ENCODE peak calls at places on chromosomes 2 and 18, in eight cellular contexts. G, M, S, W, I, D, H and E are unnamed samples.

GRCh38 chr2:239825705-239825979 is 199.5 kb downstream of the NDUFA10 start:
- DNase-seq in M (no peak), W (no peak), S (no peak), H (no peak), D (no peak), G (no peak), I (no peak), E (no peak)

GRCh38 chr2:160407393-160408204 is 86.0 kb downstream of the RBMS1 start:
- DNase-seq in S (no peak), M (peak; percentile 36), G (peak; percentile 58), W (no peak), I (peak; percentile 80), D (peak; percentile 79), H (peak; percentile 28), E (peak; percentile 59)

GRCh38 chr2:25497229-25497861 is 155.6 kb upstream of the DNMT3A start:
- DNase-seq in G (no peak), I (no peak), D (no peak), S (no peak), M (no peak), H (no peak), W (no peak), E (no peak)

GRCh38 chr2:135657806-135658582 is 83.7 kb upstream of the UBXN4 start:
- DNase-seq in S (no peak), M (peak; percentile 18), W (no peak), H (no peak), G (no peak), I (no peak), D (no peak), E (no peak)

GRCh38 chr2:239536186-239536585 is 135.4 kb upstream of the HDAC4 start:
- DNase-seq in W (no peak), G (no peak), D (no peak), I (no peak), M (no peak), S (no peak), H (no peak), E (no peak)

GRCh38 chr2:175600024-175600831 is 401.8 kb downstream of the LNPK start:
- DNase-seq in H (no peak), S (peak; percentile 84), D (no peak), W (no peak), I (peak; percentile 45), G (peak; percentile 7), M (no peak), E (no peak)

GRCh38 chr18:69469444-69469919 is 68.8 kb downstream of the DOK6 start:
- DNase-seq in W (no peak), I (no peak), S (no peak), G (peak; percentile 7), H (no peak), D (peak; percentile 47), M (no peak), E (no peak)

GRCh38 chr18:70221156-70221910 is 15.8 kb upstream of the RTTN start:
- DNase-seq in S (no peak), W (no peak), I (no peak), D (no peak), H (no peak), M (no peak), G (no peak), E (no peak)

GRCh38 chr2:152432206-152432653 is 97.3 kb downstream of the FMNL2 start:
- DNase-seq in I (peak; percentile 95), G (no peak), W (no peak), S (peak; percentile 44), M (no peak), H (no peak), D (peak; percentile 83), E (peak; percentile 75)

GRCh38 chr2:46521215-46521683 is 41.9 kb downstream of the TMEM247 start:
- DNase-seq in S (peak; percentile 64), D (no peak), G (peak; percentile 55), I (peak; percentile 73), W (peak; percentile 91), M (no peak), H (peak; percentile 62), E (no peak)

GRCh38 chr2:98508690-98509054 is 64.0 kb downstream of the INPP4A start:
- DNase-seq in D (peak; percentile 98), I (peak; percentile 87), M (no peak), S (no peak), G (no peak), H (peak; percentile 26), W (peak; percentile 83), E (peak; percentile 23)

GRCh38 chr2:65377556-65378307 is 54.7 kb downstream of the SPRED2 start:
- DNase-seq in W (no peak), H (no peak), M (no peak), S (peak; percentile 67), D (peak; percentile 95), I (peak; percentile 91), G (no peak), E (peak; percentile 93)

GRCh38 chr2:60157283-60157682 is 396.2 kb downstream of the BCL11A start:
- DNase-seq in I (no peak), D (no peak), S (no peak), W (no peak), G (no peak), M (no peak), H (no peak), E (no peak)

GRCh38 chr2:217906787-217907186 is 96.0 kb downstream of the TNS1 start:
- DNase-seq in W (peak; percentile 80), H (no peak), D (no peak), M (no peak), S (no peak), G (no peak), I (no peak), E (no peak)